ENCODE peak calls at places on chromosomes 2 and 18, in ten cellular contexts. One of them, this sample, is unnamed.

GRCh38 chr2:217325251-217325650 is 465.4 kb upstream of the TNP1 start:
- DNase-seq in PC-9: no peak
- DNase-seq in WERI-Rb-1: no peak
- DNase-seq in GM06990: no peak
- DNase-seq in bronchial epithelial cell: no peak
- DNase-seq in GM12878: no peak
- DNase-seq in fibroblast of pulmonary artery: no peak
- DNase-seq in MM.1S: no peak
- DNase-seq in epithelial cell of esophagus: no peak
- DNase-seq in HCT116: no peak
- DNase-seq in this sample: no peak

GRCh38 chr2:234422895-234423505 is 73.9 kb downstream of the ARL4C start:
- DNase-seq in GM06990: no peak
- DNase-seq in epithelial cell of esophagus: peak
- DNase-seq in WERI-Rb-1: no peak
- DNase-seq in fibroblast of pulmonary artery: no peak
- DNase-seq in PC-9: no peak
- DNase-seq in GM12878: no peak
- DNase-seq in MM.1S: no peak
- DNase-seq in HCT116: no peak
- DNase-seq in bronchial epithelial cell: peak
- DNase-seq in this sample: no peak

GRCh38 chr2:68366083-68366560 is 1.0 kb downstream of the PLEK start:
- DNase-seq in WERI-Rb-1: no peak
- DNase-seq in HCT116: no peak
- DNase-seq in PC-9: no peak
- DNase-seq in bronchial epithelial cell: no peak
- DNase-seq in GM06990: no peak
- DNase-seq in GM12878: no peak
- DNase-seq in epithelial cell of esophagus: no peak
- DNase-seq in MM.1S: no peak
- DNase-seq in fibroblast of pulmonary artery: no peak
- DNase-seq in this sample: no peak

GRCh38 chr2:4502230-4502843 is 799.0 kb downstream of the DCDC2C start:
- DNase-seq in fibroblast of pulmonary artery: no peak
- DNase-seq in MM.1S: no peak
- DNase-seq in GM06990: no peak
- DNase-seq in PC-9: no peak
- DNase-seq in WERI-Rb-1: no peak
- DNase-seq in bronchial epithelial cell: no peak
- DNase-seq in HCT116: no peak
- DNase-seq in epithelial cell of esophagus: no peak
- DNase-seq in GM12878: no peak
- DNase-seq in this sample: no peak

GRCh38 chr18:68417826-68418225 is 297.1 kb downstream of the TMX3 start:
- DNase-seq in WERI-Rb-1: no peak
- DNase-seq in epithelial cell of esophagus: peak
- DNase-seq in PC-9: no peak
- DNase-seq in fibroblast of pulmonary artery: peak
- DNase-seq in MM.1S: no peak
- DNase-seq in HCT116: no peak
- DNase-seq in GM12878: no peak
- DNase-seq in bronchial epithelial cell: peak
- DNase-seq in GM06990: no peak
- DNase-seq in this sample: no peak

GRCh38 chr2:68620762-68621161 is 22.6 kb upstream of the PROKR1 start:
- DNase-seq in HCT116: no peak
- DNase-seq in bronchial epithelial cell: peak
- DNase-seq in fibroblast of pulmonary artery: peak
- DNase-seq in epithelial cell of esophagus: peak
- DNase-seq in WERI-Rb-1: no peak
- DNase-seq in GM12878: no peak
- DNase-seq in MM.1S: no peak
- DNase-seq in GM06990: no peak
- DNase-seq in PC-9: no peak
- DNase-seq in this sample: no peak

GRCh38 chr18:41657189-41657588 is 297.8 kb upstream of the PIK3C3 start:
- DNase-seq in bronchial epithelial cell: no peak
- DNase-seq in WERI-Rb-1: no peak
- DNase-seq in HCT116: no peak
- DNase-seq in MM.1S: no peak
- DNase-seq in PC-9: no peak
- DNase-seq in GM12878: no peak
- DNase-seq in GM06990: no peak
- DNase-seq in fibroblast of pulmonary artery: no peak
- DNase-seq in epithelial cell of esophagus: no peak
- DNase-seq in this sample: no peak

GRCh38 chr2:43225093-43225787 is 1.2 kb downstream of the ZFP36L2 start:
- DNase-seq in bronchial epithelial cell: no peak
- DNase-seq in MM.1S: peak
- DNase-seq in WERI-Rb-1: peak
- DNase-seq in PC-9: peak
- DNase-seq in fibroblast of pulmonary artery: peak
- DNase-seq in GM06990: peak
- DNase-seq in epithelial cell of esophagus: peak
- DNase-seq in GM12878: no peak
- DNase-seq in HCT116: no peak
- DNase-seq in this sample: no peak

GRCh38 chr18:79493801-79494211 is 98.1 kb downstream of the NFATC1 start:
- DNase-seq in HCT116: no peak
- DNase-seq in MM.1S: no peak
- DNase-seq in PC-9: no peak
- DNase-seq in epithelial cell of esophagus: no peak
- DNase-seq in GM06990: no peak
- DNase-seq in WERI-Rb-1: no peak
- DNase-seq in fibroblast of pulmonary artery: no peak
- DNase-seq in GM12878: no peak
- DNase-seq in bronchial epithelial cell: no peak
- DNase-seq in this sample: no peak

GRCh38 chr2:225668606-225669266 is 269.2 kb downstream of the NYAP2 start:
- DNase-seq in bronchial epithelial cell: peak
- DNase-seq in GM06990: no peak
- DNase-seq in GM12878: peak
- DNase-seq in WERI-Rb-1: peak
- DNase-seq in epithelial cell of esophagus: peak
- DNase-seq in PC-9: peak
- DNase-seq in fibroblast of pulmonary artery: peak
- DNase-seq in MM.1S: peak
- DNase-seq in HCT116: peak
- DNase-seq in this sample: peak

GRCh38 chr2:98155291-98155690 is 68.3 kb downstream of the VWA3B start:
- DNase-seq in bronchial epithelial cell: no peak
- DNase-seq in GM12878: no peak
- DNase-seq in epithelial cell of esophagus: no peak
- DNase-seq in PC-9: no peak
- DNase-seq in MM.1S: no peak
- DNase-seq in GM06990: no peak
- DNase-seq in WERI-Rb-1: no peak
- DNase-seq in HCT116: no peak
- DNase-seq in fibroblast of pulmonary artery: no peak
- DNase-seq in this sample: no peak

GRCh38 chr2:5914831-5915611 is 222.8 kb downstream of the SOX11 start:
- DNase-seq in fibroblast of pulmonary artery: no peak
- DNase-seq in bronchial epithelial cell: no peak
- DNase-seq in GM12878: no peak
- DNase-seq in PC-9: no peak
- DNase-seq in WERI-Rb-1: peak
- DNase-seq in HCT116: no peak
- DNase-seq in GM06990: no peak
- DNase-seq in epithelial cell of esophagus: no peak
- DNase-seq in MM.1S: peak
- DNase-seq in this sample: no peak

GRCh38 chr2:64792995-64793639 is 139.4 kb upstream of the SERTAD2 start:
- DNase-seq in epithelial cell of esophagus: no peak
- DNase-seq in MM.1S: no peak
- DNase-seq in GM06990: no peak
- DNase-seq in bronchial epithelial cell: peak
- DNase-seq in HCT116: no peak
- DNase-seq in fibroblast of pulmonary artery: peak
- DNase-seq in GM12878: no peak
- DNase-seq in WERI-Rb-1: no peak
- DNase-seq in PC-9: no peak
- DNase-seq in this sample: no peak

GRCh38 chr2:160087854-160088745 is 25.7 kb upstream of the PLA2R1 start:
- DNase-seq in GM06990: no peak
- DNase-seq in PC-9: no peak
- DNase-seq in MM.1S: peak
- DNase-seq in fibroblast of pulmonary artery: peak
- DNase-seq in epithelial cell of esophagus: peak
- DNase-seq in GM12878: no peak
- DNase-seq in bronchial epithelial cell: no peak
- DNase-seq in WERI-Rb-1: peak
- DNase-seq in HCT116: no peak
- DNase-seq in this sample: peak
- TF ChIP-seq CTCF in GM06990: peak
- TF ChIP-seq CTCF in PC-9: peak
- TF ChIP-seq CTCF in MM.1S: peak
- TF ChIP-seq CTCF in fibroblast of pulmonary artery: peak
- TF ChIP-seq CTCF in epithelial cell of esophagus: peak
- TF ChIP-seq CTCF in GM12878: peak
- TF ChIP-seq CTCF in bronchial epithelial cell: peak
- TF ChIP-seq CTCF in WERI-Rb-1: peak
- TF ChIP-seq CTCF in HCT116: peak
- TF ChIP-seq CTCF in this sample: peak

DNA sequence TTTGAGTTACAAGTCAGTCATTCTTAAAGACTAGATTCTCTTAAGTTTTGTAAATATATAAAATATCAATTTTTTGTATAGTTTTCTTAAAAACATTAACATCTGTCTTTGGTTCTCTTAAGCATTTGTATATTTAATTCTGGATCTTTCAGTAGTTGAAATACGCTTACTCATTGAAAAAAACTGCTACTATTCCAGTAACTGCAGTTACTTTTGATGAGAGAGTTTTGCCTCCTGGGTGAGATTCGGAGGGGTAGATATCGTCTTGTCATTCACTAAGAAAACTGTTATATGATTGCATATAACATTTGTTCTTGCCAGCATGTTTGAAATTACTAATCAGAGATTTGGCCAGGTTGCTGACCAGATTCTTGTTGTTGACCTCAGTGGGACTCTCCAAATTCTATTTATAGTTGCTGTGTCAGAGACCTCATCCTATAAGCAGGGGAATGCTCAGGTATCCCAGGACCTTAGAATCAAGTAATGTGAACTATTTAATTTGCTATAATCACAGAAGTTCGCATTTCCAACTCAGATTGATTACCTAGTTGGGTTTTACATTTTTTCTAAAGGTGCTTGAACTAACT is 7.9 kb downstream of the AGPS start:
- DNase-seq in bronchial epithelial cell: no peak
- DNase-seq in GM12878: no peak
- DNase-seq in HCT116: no peak
- DNase-seq in epithelial cell of esophagus: no peak
- DNase-seq in GM06990: no peak
- DNase-seq in WERI-Rb-1: no peak
- DNase-seq in MM.1S: no peak
- DNase-seq in fibroblast of pulmonary artery: no peak
- DNase-seq in PC-9: no peak
- DNase-seq in this sample: no peak
- H3K4me3 ChIP-seq in bronchial epithelial cell: no peak
- H3K4me3 ChIP-seq in GM12878: no peak
- H3K4me3 ChIP-seq in HCT116: no peak
- H3K4me3 ChIP-seq in epithelial cell of esophagus: no peak
- H3K4me3 ChIP-seq in GM06990: no peak
- H3K4me3 ChIP-seq in WERI-Rb-1: no peak
- H3K4me3 ChIP-seq in MM.1S: no peak
- H3K4me3 ChIP-seq in fibroblast of pulmonary artery: no peak
- H3K4me3 ChIP-seq in PC-9: no peak
- H3K4me3 ChIP-seq in this sample: no peak

GRCh38 chr2:129400825-129401224 is 578.6 kb upstream of the RAB6C start:
- DNase-seq in bronchial epithelial cell: no peak
- DNase-seq in WERI-Rb-1: peak
- DNase-seq in GM06990: no peak
- DNase-seq in MM.1S: no peak
- DNase-seq in GM12878: no peak
- DNase-seq in fibroblast of pulmonary artery: no peak
- DNase-seq in HCT116: no peak
- DNase-seq in epithelial cell of esophagus: no peak
- DNase-seq in PC-9: no peak
- DNase-seq in this sample: no peak

GRCh38 chr2:129402076-129402475 is 577.4 kb upstream of the RAB6C start:
- DNase-seq in PC-9: no peak
- DNase-seq in HCT116: no peak
- DNase-seq in bronchial epithelial cell: no peak
- DNase-seq in GM06990: no peak
- DNase-seq in GM12878: no peak
- DNase-seq in fibroblast of pulmonary artery: no peak
- DNase-seq in WERI-Rb-1: no peak
- DNase-seq in epithelial cell of esophagus: no peak
- DNase-seq in MM.1S: no peak
- DNase-seq in this sample: no peak

GRCh38 chr2:129396980-129397599 is 582.4 kb upstream of the RAB6C start:
- DNase-seq in MM.1S: peak
- DNase-seq in WERI-Rb-1: peak
- DNase-seq in bronchial epithelial cell: peak
- DNase-seq in HCT116: peak
- DNase-seq in GM12878: peak
- DNase-seq in epithelial cell of esophagus: peak
- DNase-seq in PC-9: no peak
- DNase-seq in GM06990: no peak
- DNase-seq in fibroblast of pulmonary artery: peak
- DNase-seq in this sample: peak
- TF ChIP-seq CTCF in MM.1S: peak
- TF ChIP-seq CTCF in WERI-Rb-1: peak
- TF ChIP-seq CTCF in bronchial epithelial cell: peak
- TF ChIP-seq CTCF in HCT116: peak
- TF ChIP-seq CTCF in GM12878: peak
- TF ChIP-seq CTCF in epithelial cell of esophagus: peak
- TF ChIP-seq CTCF in PC-9: peak
- TF ChIP-seq CTCF in GM06990: peak
- TF ChIP-seq CTCF in fibroblast of pulmonary artery: peak
- TF ChIP-seq CTCF in this sample: peak

DNA sequence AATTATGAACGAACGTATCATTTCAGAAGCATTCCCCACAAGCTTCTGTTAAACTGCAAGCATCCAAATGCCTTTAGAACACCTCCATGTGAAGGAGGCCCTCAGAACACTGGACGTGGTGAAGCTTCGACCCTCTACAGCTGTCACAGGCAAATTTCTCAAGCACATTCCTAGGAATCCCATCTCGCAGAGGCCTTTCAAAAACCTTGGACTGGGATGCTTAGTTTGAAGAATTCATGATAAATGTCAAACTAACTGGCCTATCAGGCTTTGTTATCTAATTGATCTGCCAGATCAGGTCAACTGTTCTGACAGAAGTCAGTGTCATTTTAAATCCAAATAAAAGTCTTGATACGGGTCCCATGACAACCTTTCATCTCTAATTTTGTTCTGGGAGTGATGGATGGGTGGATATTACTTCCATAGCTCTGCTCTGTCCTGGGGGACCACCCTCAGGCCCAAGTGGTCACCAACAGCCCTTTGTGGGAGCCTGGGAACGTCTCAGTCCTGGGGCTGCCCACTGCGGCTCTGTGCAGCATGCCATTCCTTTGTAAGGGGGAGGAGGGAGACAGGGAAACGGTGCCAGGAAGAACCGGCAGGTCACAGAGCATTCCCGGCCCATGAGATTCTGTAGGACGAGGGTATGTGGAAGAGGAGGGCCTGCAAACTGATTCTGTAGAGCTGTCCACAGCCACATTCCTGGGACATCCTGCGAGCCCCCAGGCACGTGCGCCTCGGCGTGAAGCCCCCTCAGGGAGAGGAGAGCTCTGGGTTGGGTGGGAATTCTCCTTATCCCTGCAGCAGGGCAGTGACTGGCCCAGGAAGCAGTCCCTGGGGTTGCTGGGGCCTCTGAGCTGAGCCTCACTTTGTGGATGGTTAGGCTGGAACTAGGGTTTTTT is 59.2 kb upstream of the PXDN start:
- DNase-seq in HCT116: no peak
- DNase-seq in MM.1S: no peak
- DNase-seq in GM12878: no peak
- DNase-seq in PC-9: no peak
- DNase-seq in WERI-Rb-1: no peak
- DNase-seq in fibroblast of pulmonary artery: no peak
- DNase-seq in epithelial cell of esophagus: no peak
- DNase-seq in GM06990: no peak
- DNase-seq in bronchial epithelial cell: no peak
- DNase-seq in this sample: no peak
- H3K4me3 ChIP-seq in HCT116: no peak
- H3K4me3 ChIP-seq in MM.1S: no peak
- H3K4me3 ChIP-seq in GM12878: no peak
- H3K4me3 ChIP-seq in PC-9: no peak
- H3K4me3 ChIP-seq in WERI-Rb-1: no peak
- H3K4me3 ChIP-seq in fibroblast of pulmonary artery: no peak
- H3K4me3 ChIP-seq in epithelial cell of esophagus: no peak
- H3K4me3 ChIP-seq in GM06990: no peak
- H3K4me3 ChIP-seq in bronchial epithelial cell: no peak
- H3K4me3 ChIP-seq in this sample: no peak